ENCODE peak calls at places on chromosomes 6 and 20, in four cellular contexts. One of them, this sample, is unnamed.

GRCh38 chr6:3997144-3997770 is 81.7 kb downstream of the FAM217A start:
- DNase-seq in H1: no peak
- DNase-seq in H9: no peak
- DNase-seq in IMR-90: peak
- DNase-seq in this sample: no peak

GRCh38 chr6:27847706-27848105 is 64.5 kb downstream of the OR2B2 start:
- DNase-seq in H1: no peak
- DNase-seq in H9: no peak
- DNase-seq in IMR-90: peak
- DNase-seq in this sample: no peak

GRCh38 chr6:77762386-77762785 is 109.5 kb downstream of the MEI4 start:
- DNase-seq in H1: no peak
- DNase-seq in H9: no peak
- DNase-seq in IMR-90: no peak
- DNase-seq in this sample: no peak

GRCh38 chr6:90068264-90068663 is 174.0 kb downstream of the GJA10 start:
- DNase-seq in H1: no peak
- DNase-seq in H9: no peak
- DNase-seq in IMR-90: peak
- DNase-seq in this sample: peak

GRCh38 chr6:140572129-140572528 is 1197.7 kb upstream of the CITED2 start:
- DNase-seq in H1: no peak
- DNase-seq in H9: no peak
- DNase-seq in IMR-90: peak
- DNase-seq in this sample: no peak

GRCh38 chr6:161694995-161695394 is 421.1 kb upstream of the AGPAT4 start:
- DNase-seq in H1: no peak
- DNase-seq in H9: peak
- DNase-seq in IMR-90: no peak
- DNase-seq in this sample: peak

GRCh38 chr6:431986-432385 is 40.4 kb downstream of the IRF4 start:
- DNase-seq in H1: no peak
- DNase-seq in H9: no peak
- DNase-seq in IMR-90: no peak
- DNase-seq in this sample: no peak

GRCh38 chr6:137811121-137811911 is 55.7 kb upstream of the TNFAIP3 start:
- DNase-seq in H1: no peak
- DNase-seq in H9: no peak
- DNase-seq in IMR-90: peak
- DNase-seq in this sample: no peak

GRCh38 chr6:136723780-136724179 is 68.5 kb downstream of the MAP3K5 start:
- DNase-seq in H1: no peak
- DNase-seq in H9: no peak
- DNase-seq in IMR-90: no peak
- DNase-seq in this sample: no peak

GRCh38 chr20:14918981-14919380 is 581.6 kb upstream of the FLRT3 start:
- DNase-seq in H1: no peak
- DNase-seq in H9: no peak
- DNase-seq in IMR-90: no peak
- DNase-seq in this sample: no peak

GRCh38 chr6:168956884-168957730 is 296.5 kb downstream of the THBS2 start:
- DNase-seq in H1: peak
- DNase-seq in H9: peak
- DNase-seq in IMR-90: peak
- DNase-seq in this sample: peak

GRCh38 chr6:15413558-15414257 is 167.8 kb downstream of the JARID2 start:
- DNase-seq in H1: no peak
- DNase-seq in H9: no peak
- DNase-seq in IMR-90: peak
- DNase-seq in this sample: no peak

GRCh38 chr6:142850653-142851434 is 94.1 kb downstream of the HIVEP2 start:
- DNase-seq in H1: no peak
- DNase-seq in H9: no peak
- DNase-seq in IMR-90: peak
- DNase-seq in this sample: no peak

GRCh38 chr20:1894471-1894950 is 696 bp upstream of the SIRPA start:
- DNase-seq in H1: no peak
- DNase-seq in H9: peak
- DNase-seq in IMR-90: peak
- DNase-seq in this sample: peak

GRCh38 chr20:7851031-7851490 is 89.2 kb downstream of the HAO1 start:
- DNase-seq in H1: no peak
- DNase-seq in H9: no peak
- DNase-seq in IMR-90: peak
- DNase-seq in this sample: no peak

GRCh38 chr6:16849280-16850210 is 88.3 kb upstream of the ATXN1 start:
- DNase-seq in H1: peak
- DNase-seq in H9: no peak
- DNase-seq in IMR-90: peak
- DNase-seq in this sample: peak

GRCh38 chr6:5547571-5547970 is 286.3 kb downstream of the FARS2 start:
- DNase-seq in H1: no peak
- DNase-seq in H9: no peak
- DNase-seq in IMR-90: no peak
- DNase-seq in this sample: no peak

GRCh38 chr6:48426636-48427035 is 315.6 kb upstream of the PTCHD4 start:
- DNase-seq in H1: no peak
- DNase-seq in H9: no peak
- DNase-seq in IMR-90: peak
- DNase-seq in this sample: no peak

GRCh38 chr6:119333707-119334295 is 15.8 kb downstream of the MAN1A1 start:
- DNase-seq in H1: no peak
- DNase-seq in H9: no peak
- DNase-seq in IMR-90: no peak
- DNase-seq in this sample: no peak

GRCh38 chr20:53608071-53608455 is 14.4 kb upstream of the ZNF217 start:
- DNase-seq in H1: no peak
- DNase-seq in H9: no peak
- DNase-seq in IMR-90: no peak
- DNase-seq in this sample: no peak

GRCh38 chr6:131107166-131107565 is 28.1 kb upstream of the AKAP7 start:
- DNase-seq in H1: no peak
- DNase-seq in H9: no peak
- DNase-seq in IMR-90: peak
- DNase-seq in this sample: no peak

GRCh38 chr20:25323486-25324246 is 67.0 kb downstream of the ABHD12 start:
- DNase-seq in H1: peak
- DNase-seq in H9: no peak
- DNase-seq in IMR-90: no peak
- DNase-seq in this sample: no peak

GRCh38 chr6:20370393-20370792 is 31.3 kb upstream of the E2F3 start:
- DNase-seq in H1: no peak
- DNase-seq in H9: no peak
- DNase-seq in IMR-90: no peak
- DNase-seq in this sample: no peak

DNA sequence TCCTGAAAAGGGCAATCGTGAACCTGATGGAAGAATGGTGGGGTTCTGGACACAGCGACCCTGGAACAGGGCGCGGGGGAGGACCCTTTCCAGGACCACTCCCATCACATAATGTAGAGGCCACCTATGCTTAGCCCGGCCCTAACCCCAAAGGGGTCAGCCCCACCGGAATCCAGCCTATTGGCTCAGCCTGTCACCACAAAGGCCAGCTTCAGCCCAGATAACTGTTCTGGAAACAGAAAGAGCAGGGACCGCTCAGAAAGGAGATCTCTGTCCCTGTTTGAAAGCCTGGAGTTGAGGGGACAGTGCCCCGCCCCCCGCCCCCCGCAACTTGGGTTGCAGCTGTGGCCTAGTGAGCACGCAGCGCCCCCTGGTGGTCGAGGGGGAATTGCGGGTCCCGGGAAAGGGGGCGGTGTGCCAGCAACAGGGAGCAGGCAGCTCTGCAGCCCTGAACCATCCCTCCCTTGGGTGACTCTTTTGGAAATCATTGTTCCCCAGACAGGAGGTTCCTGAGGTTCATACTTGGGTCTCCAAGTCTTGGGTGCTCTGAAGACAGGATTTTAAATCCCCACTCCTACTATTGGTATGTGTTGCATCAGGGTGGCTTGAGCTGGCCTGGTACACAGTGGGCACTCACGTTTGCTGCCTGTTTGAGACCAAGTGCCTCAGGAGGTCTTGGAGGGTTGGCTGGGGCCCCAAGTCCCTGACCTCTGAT is 1.5 kb downstream of the SIGLEC1 start:
- DNase-seq in H1: peak
- DNase-seq in H9: peak
- DNase-seq in IMR-90: peak
- DNase-seq in this sample: peak
- H3K27ac ChIP-seq in H1: no peak
- H3K27ac ChIP-seq in H9: no peak
- H3K27ac ChIP-seq in IMR-90: no peak
- H3K27ac ChIP-seq in this sample: no peak

GRCh38 chr20:50165687-50166554 is 12.4 kb upstream of the PEDS1 start:
- DNase-seq in H1: peak
- DNase-seq in H9: peak
- DNase-seq in IMR-90: peak
- DNase-seq in this sample: peak
- H2BK5ac ChIP-seq in H1: peak
- H2BK5ac ChIP-seq in H9: no peak
- H2BK5ac ChIP-seq in IMR-90: peak
- H2BK5ac ChIP-seq in this sample: peak

DNA sequence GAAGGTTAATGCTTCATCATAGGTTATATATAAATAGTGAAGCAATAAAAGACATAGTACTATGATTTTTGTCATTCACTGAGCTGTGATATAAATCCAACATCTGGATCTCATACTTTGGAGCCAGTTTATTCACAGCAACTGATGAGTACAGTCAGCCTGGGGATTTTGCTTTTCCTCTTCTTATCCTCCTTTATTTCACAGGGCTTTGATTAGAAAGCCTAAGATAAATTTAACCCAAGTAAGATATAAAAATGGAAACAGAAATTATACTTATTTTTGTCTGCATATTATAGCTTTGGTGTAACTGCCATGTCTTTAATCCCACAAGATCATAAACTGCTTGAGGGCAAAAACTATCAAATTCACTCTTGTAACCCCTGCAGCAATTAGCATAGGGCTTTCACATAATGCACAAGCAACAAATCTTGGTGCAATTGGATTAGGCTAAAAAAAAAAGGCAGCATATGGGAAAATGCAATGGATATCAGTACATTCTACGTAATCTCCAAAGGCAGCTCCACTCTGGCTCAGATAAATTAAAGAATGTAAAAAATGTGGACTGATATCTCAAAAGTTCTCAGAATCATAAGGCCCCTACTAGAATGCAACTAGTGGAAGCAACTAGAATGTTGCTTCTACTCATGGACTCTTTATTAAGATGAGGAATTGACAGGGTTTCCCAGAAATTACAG is 55.3 kb downstream of the FILIP1 start:
- DNase-seq in H1: no peak
- DNase-seq in H9: no peak
- DNase-seq in IMR-90: peak
- DNase-seq in this sample: no peak
- H3K27ac ChIP-seq in H1: no peak
- H3K27ac ChIP-seq in H9: no peak
- H3K27ac ChIP-seq in IMR-90: no peak
- H3K27ac ChIP-seq in this sample: no peak

DNA sequence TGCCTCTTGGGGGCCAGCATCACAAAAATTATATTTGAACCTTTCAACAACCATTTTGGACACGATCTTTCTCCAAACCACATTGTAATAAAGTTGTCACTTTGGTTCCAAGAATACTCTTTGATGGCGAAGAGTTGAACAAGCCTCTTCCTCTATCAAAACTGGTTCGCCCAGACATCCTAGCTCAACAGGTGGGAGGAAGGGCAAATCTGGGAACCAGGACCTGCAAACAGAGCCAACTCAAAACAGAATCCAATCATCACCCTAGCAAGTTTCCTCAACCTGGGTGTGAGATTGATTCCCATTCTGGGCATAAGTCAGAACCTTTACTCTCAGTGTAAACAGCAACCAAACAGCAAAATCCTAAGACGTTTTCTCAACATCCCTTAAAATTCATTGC is 141.2 kb upstream of the RREB1 start:
- DNase-seq in H1: no peak
- DNase-seq in H9: no peak
- DNase-seq in IMR-90: no peak
- DNase-seq in this sample: no peak
- H2BK5ac ChIP-seq in H1: no peak
- H2BK5ac ChIP-seq in H9: no peak
- H2BK5ac ChIP-seq in IMR-90: no peak
- H2BK5ac ChIP-seq in this sample: no peak

DNA sequence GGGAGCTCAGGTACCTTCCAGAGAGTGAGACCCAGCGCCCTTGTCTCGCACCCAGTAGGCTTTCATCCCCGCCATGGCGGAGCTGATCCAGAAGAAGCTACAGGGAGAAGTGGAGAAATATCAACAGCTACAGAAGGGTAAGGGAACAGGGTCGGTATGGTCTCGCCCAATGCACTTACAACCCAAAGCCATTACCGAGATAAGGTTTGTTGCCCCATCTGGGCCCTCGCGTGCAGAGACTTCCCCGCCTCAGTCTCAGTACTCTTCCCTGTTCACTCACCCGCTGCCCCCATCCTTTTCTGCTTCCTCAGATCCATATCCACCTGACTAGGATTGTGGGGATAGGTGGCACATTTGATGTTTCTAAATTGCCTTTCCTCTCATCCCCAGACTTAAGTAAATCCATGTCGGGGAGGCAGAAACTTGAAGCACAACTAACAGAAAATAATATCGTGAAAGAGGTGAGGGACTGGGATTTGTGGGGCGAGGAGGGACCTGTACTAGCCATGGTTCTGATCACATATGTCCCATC is 449 bp downstream of the PFDN6 start:
- DNase-seq in H1: no peak
- DNase-seq in H9: no peak
- DNase-seq in IMR-90: no peak
- DNase-seq in this sample: no peak
- H3K27ac ChIP-seq in H1: peak
- H3K27ac ChIP-seq in H9: no peak
- H3K27ac ChIP-seq in IMR-90: peak
- H3K27ac ChIP-seq in this sample: no peak

GRCh38 chr6:125154184-125155135 is 887 bp downstream of the TPD52L1 start:
- DNase-seq in H1: peak
- DNase-seq in H9: peak
- DNase-seq in IMR-90: no peak
- DNase-seq in this sample: peak
- H2BK5ac ChIP-seq in H1: no peak
- H2BK5ac ChIP-seq in H9: no peak
- H2BK5ac ChIP-seq in IMR-90: no peak
- H2BK5ac ChIP-seq in this sample: no peak